ENCODE peak calls at places on chromosomes 7 and 10, in six cellular contexts. I is stimulated activated CD4-positive, alpha-beta T cell treated with anti-CD3 and anti-CD28 coated beads, Interleukin-12 subunit alpha, Interleukin-12 subunit beta, amount 100 ng/mL, for 4 hours; M is progenitor cell of endocrine pancreas; B is A549; K is cerebellum; E is fibroblast of the aortic adventitia. Y is an unnamed sample.

GRCh38 chr7:95190515-95190914 is 133.8 kb downstream of the PON1 start:
- DNase-seq in E (peak; percentile 15), M (no peak), I (no peak), B (no peak), K (no peak), Y (peak; percentile 11)

GRCh38 chr10:70974351-70974901 is 86.1 kb upstream of the PCBD1 start:
- DNase-seq in M (no peak), I (no peak), E (peak; percentile 13), B (no peak), K (no peak), Y (peak; percentile 78)

GRCh38 chr7:157502701-157503111 is 165.9 kb downstream of the DNAJB6 start:
- DNase-seq in E (no peak), I (peak; percentile 33), K (no peak), B (no peak), M (no peak), Y (no peak)

GRCh38 chr10:12875100-12875499 is 126.4 kb downstream of the CCDC3 start:
- DNase-seq in E (peak; percentile 69), B (no peak), K (peak; percentile 28), I (no peak), M (no peak), Y (no peak)

GRCh38 chr7:28419717-28420116 is 7.4 kb downstream of the CREB5 start:
- DNase-seq in I (no peak), K (no peak), E (peak; percentile 82), B (peak; percentile 47), M (no peak), Y (no peak)

GRCh38 chr7:31077484-31078362 is 25.6 kb downstream of the ADCYAP1R1 start:
- DNase-seq in I (no peak), M (no peak), K (no peak), E (no peak), B (no peak), Y (no peak)

GRCh38 chr10:97731346-97732051 is 5.4 kb upstream of the ZFYVE27 start:
- DNase-seq in K (peak; percentile 83), M (peak; percentile 51), I (peak; percentile 45), E (peak; percentile 89), B (peak; percentile 81), Y (peak; percentile 65)

GRCh38 chr7:26990268-26990667 is 105.5 kb downstream of the HOXA1 start:
- DNase-seq in E (no peak), B (no peak), I (no peak), M (no peak), K (no peak), Y (no peak)

GRCh38 chr10:76911184-76911583 is 726.4 kb downstream of the KCNMA1 start:
- DNase-seq in M (no peak), K (peak; percentile 3), B (no peak), I (no peak), E (peak; percentile 15), Y (no peak)

GRCh38 chr7:135843214-135843613 is 94.6 kb upstream of the FAM180A start:
- DNase-seq in E (no peak), B (no peak), I (no peak), M (no peak), K (no peak), Y (no peak)

Y was measured in ELF-1.